ENCODE peak calls at places on chromosomes 16 and 17, in seven cellular contexts. W is Caki2; Q is stimulated activated CD4-positive, alpha-beta T cell treated with anti-CD3 and anti-CD28 coated beads, TNF-alpha, amount 100 ng/mL, for 48 hours; C is iris pigment epithelial cell; B is neural crest cell; X is activated CD4-positive, alpha-beta T cell treated with anti-CD3 and anti-CD28 coated beads for 36 hours; K is activated gamma-delta T cell treated with anti-CD3 and anti-CD28 coated beads, Interleukin-2, amount 50 U/mL, for 16 hours. N is an unnamed sample.

GRCh38 chr17:81057079-81057730 is 22.3 kb downstream of the BAIAP2 start:
- DNase-seq in X (no peak), B (no peak), K (no peak), W (peak), Q (no peak), C (peak), N (no peak)

GRCh38 chr17:2909853-2910234 is 113.6 kb downstream of the RAP1GAP2 start:
- DNase-seq in Q (no peak), X (no peak), W (no peak), B (no peak), K (no peak), C (no peak), N (no peak)

GRCh38 chr17:58381124-58381838 is 29.3 kb upstream of the SUPT4H1 start:
- DNase-seq in X (no peak), W (no peak), B (no peak), C (no peak), K (no peak), Q (no peak), N (no peak)

GRCh38 chr17:48472485-48473281 is 42.7 kb upstream of the SKAP1 start:
- DNase-seq in C (peak), W (peak), X (no peak), Q (no peak), B (no peak), K (no peak), N (no peak)

GRCh38 chr17:40366861-40367518 is 2.5 kb upstream of the GJD3 start:
- DNase-seq in Q (no peak), X (no peak), C (no peak), B (no peak), W (no peak), K (no peak), N (no peak)

GRCh38 chr17:82876602-82877391 is 37.0 kb upstream of the ZNF750 start:
- DNase-seq in C (peak), Q (no peak), K (no peak), B (peak), X (peak), W (no peak), N (no peak)

GRCh38 chr17:28166478-28166877 is 124.0 kb downstream of the NLK start:
- DNase-seq in B (no peak), C (peak), W (no peak), Q (no peak), X (no peak), K (no peak), N (no peak)

GRCh38 chr16:87593710-87594258 is 8.5 kb upstream of the JPH3 start:
- DNase-seq in K (no peak), W (no peak), X (no peak), Q (no peak), B (no peak), C (no peak), N (no peak)

GRCh38 chr16:7132465-7132864 is 200.2 kb upstream of the RBFOX1 start:
- DNase-seq in K (no peak), B (no peak), Q (no peak), X (no peak), W (no peak), C (no peak), N (no peak)

GRCh38 chr17:48484850-48485249 is 46.0 kb downstream of the HOXB1 start:
- DNase-seq in W (peak), X (no peak), K (no peak), C (peak), B (no peak), Q (no peak), N (no peak)

GRCh38 chr17:75509528-75510258 is 5.6 kb downstream of the CASKIN2 start:
- DNase-seq in W (no peak), X (no peak), C (no peak), K (no peak), Q (no peak), B (no peak), N (no peak)

GRCh38 chr17:40322417-40323315 is 13.7 kb downstream of the RARA start:
- DNase-seq in Q (peak), W (peak), K (peak), B (no peak), X (peak), C (peak), N (no peak)

GRCh38 chr17:48555616-48556533 is 11.0 kb upstream of the HOXB2 start:
- DNase-seq in C (no peak), X (peak), K (no peak), Q (no peak), B (no peak), W (peak), N (no peak)

GRCh38 chr16:81693467-81694303 is 85.4 kb upstream of the PLCG2 start:
- DNase-seq in Q (no peak), W (no peak), K (no peak), B (no peak), X (no peak), C (no peak), N (no peak)

GRCh38 chr16:87677830-87678229 is 75.5 kb downstream of the JPH3 start:
- DNase-seq in Q (no peak), X (no peak), C (no peak), K (no peak), W (no peak), B (no peak), N (no peak)

GRCh38 chr17:46192211-46192483 is 1.1 kb downstream of the KANSL1 start:
- DNase-seq in Q (no peak), W (no peak), C (no peak), K (no peak), X (no peak), B (no peak), N (no peak)

GRCh38 chr17:43546317-43547188 is at the start of gene ETV4:
- DNase-seq in W (peak), C (peak), B (peak), K (peak), X (peak), Q (peak), N (peak)

GRCh38 chr16:3036726-3037315 is at the start of gene BICDL2:
- DNase-seq in Q (no peak), X (no peak), K (no peak), W (no peak), C (no peak), B (no peak), N (no peak)

GRCh38 chr16:30867747-30868146 is 26.1 kb downstream of the BCL7C start:
- DNase-seq in X (no peak), Q (no peak), K (no peak), C (peak), W (no peak), B (no peak), N (no peak)

GRCh38 chr16:81444448-81445121 is at the start of gene CMIP:
- DNase-seq in Q (peak), X (peak), C (peak), B (peak), K (peak), W (peak), N (peak)